ENCODE peak calls at places on chromosomes 16 and 17, in five cellular contexts. R is SJSA1, Q is cardiac muscle cell, V is brain microvascular endothelial cell, W is uterus. X is an unnamed sample.
A peak's percentile ranks its signal among the peaks of the same experiment; 100 is the strongest.

GRCh38 chr16:46690281-46691178 is 1.1 kb downstream of the ORC6 start:
- DNase-seq in R (no peak), W (no peak), Q (peak; percentile 51), V (peak; percentile 26), X (peak; percentile 2)

GRCh38 chr17:56679148-56679766 is 85.8 kb downstream of the NOG start:
- DNase-seq in R (no peak), W (no peak), Q (peak; percentile 47), V (no peak), X (peak; percentile 69)

GRCh38 chr17:61551255-61551742 is 39.7 kb downstream of the NACA2 start:
- DNase-seq in R (no peak), Q (peak; percentile 69), W (no peak), V (no peak), X (peak; percentile 31)

GRCh38 chr17:61200349-61200735 is 199.3 kb upstream of the TBX2 start:
- DNase-seq in R (no peak), Q (no peak), W (no peak), V (peak; percentile 62), X (no peak)

GRCh38 chr17:49209061-49209571 is 1.3 kb downstream of the GNGT2 start:
- DNase-seq in R (no peak), V (no peak), W (no peak), Q (no peak), X (no peak)

GRCh38 chr16:66439051-66439730 is 12.1 kb downstream of the BEAN1 start:
- DNase-seq in W (no peak), Q (no peak), V (no peak), R (no peak), X (no peak)

GRCh38 chr17:28204751-28205150 is 114.2 kb upstream of the TMEM97 start:
- DNase-seq in Q (no peak), R (peak; percentile 52), W (no peak), V (no peak), X (no peak)

GRCh38 chr17:41799366-41799765 is 12.4 kb downstream of the P3H4 start:
- DNase-seq in R (no peak), Q (no peak), W (no peak), V (no peak), X (no peak)

GRCh38 chr17:69728816-69729215 is 314.3 kb downstream of the MAP2K6 start:
- DNase-seq in Q (no peak), W (no peak), R (no peak), V (no peak), X (no peak)

GRCh38 chr17:60545465-60546191 is 19.6 kb upstream of the APPBP2 start:
- DNase-seq in W (no peak), V (no peak), Q (no peak), R (no peak), X (no peak)

GRCh38 chr16:1745181-1745899 is 26.0 kb downstream of the NME3 start:
- DNase-seq in Q (peak; percentile 62), W (no peak), V (peak; percentile 55), R (peak; percentile 94), X (no peak)

GRCh38 chr17:31261596-31261995 is 35.4 kb downstream of the OMG start:
- DNase-seq in R (no peak), W (no peak), V (no peak), Q (no peak), X (no peak)

GRCh38 chr17:73013299-73013698 is 79.2 kb downstream of the SLC39A11 start:
- DNase-seq in W (no peak), Q (no peak), R (no peak), V (no peak), X (no peak)

GRCh38 chr16:14350626-14351025 is 279.4 kb downstream of the PARN start:
- DNase-seq in V (no peak), R (no peak), Q (no peak), W (no peak), X (no peak)
- H3K4me3 ChIP-seq in V (no peak overlapping the region), R (no peak overlapping the region), Q (no peak overlapping the region), W (no peak overlapping the region), X (no peak overlapping the region)

GRCh38 chr17:68622423-68622822 is 21.3 kb upstream of the FAM20A start:
- DNase-seq in V (no peak), W (no peak), Q (no peak), R (no peak), X (no peak)

GRCh38 chr17:68623811-68624210 is 22.6 kb upstream of the FAM20A start:
- DNase-seq in Q (no peak), V (no peak), W (no peak), R (no peak), X (no peak)

GRCh38 chr17:68624381-68624780 is 23.2 kb upstream of the FAM20A start:
- DNase-seq in R (no peak), Q (no peak), V (no peak), W (no peak), X (no peak)

GRCh38 chr17:68627956-68628355 is 26.8 kb upstream of the FAM20A start:
- DNase-seq in R (no peak), W (peak; percentile 44), Q (peak; percentile 24), V (no peak), X (no peak)
- H3K27ac ChIP-seq in R (no peak overlapping the region), W (peak overlapping the region; percentile 90), Q (peak overlapping the region; percentile 73), V (no peak overlapping the region), X (no peak overlapping the region)

DNA sequence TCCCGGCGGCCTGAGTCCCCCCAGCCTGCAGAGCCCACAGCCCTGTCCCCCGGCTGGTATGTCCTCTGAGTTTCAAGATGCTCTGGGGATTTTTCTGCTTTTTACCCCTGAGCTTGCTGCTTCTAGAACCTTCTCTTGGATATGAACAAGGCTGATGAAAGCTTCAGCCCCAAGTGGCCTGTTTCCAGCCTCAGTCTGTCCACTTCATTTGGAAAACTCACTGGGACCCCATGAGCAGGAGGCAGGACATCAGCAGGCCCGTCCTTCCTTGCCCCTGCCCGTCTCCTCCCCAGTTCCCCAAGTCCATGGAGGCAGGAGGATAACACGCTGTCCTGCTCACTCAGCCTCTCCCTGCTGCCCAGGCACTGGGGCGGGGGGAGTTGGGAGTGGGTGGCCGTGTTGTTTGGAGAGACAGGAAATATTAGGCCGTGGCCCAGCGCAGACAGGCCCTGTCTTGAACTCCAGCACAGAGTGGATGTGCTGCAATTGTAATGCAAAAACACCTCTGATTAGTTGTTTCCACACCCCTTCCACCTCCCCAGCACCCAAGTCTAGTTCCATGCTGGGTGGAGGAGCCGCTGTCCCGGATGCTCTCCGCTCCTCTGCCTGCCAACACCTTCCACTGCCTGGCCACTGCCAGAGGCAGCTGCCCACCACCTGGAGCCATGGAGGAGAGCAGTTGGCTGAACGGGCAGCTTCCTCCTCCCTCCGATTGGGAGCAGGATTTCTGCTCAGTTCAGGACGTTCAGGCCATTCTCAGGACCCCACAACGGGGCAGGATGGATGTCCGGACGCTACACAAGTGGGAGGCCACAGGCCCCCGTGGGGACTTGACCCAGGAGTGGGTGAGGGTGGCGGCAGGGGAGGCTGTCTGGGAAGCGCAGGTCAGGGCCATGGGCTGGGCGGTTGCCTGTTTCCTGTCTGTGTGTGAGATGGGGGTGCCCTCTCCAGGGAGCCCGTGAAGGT is 216.9 kb upstream of the GSE1 start:
- DNase-seq in W (no peak), Q (peak; percentile 48), V (peak; percentile 48), R (peak; percentile 43), X (no peak)
- H3K4me3 ChIP-seq in W (no peak overlapping the region), Q (no peak overlapping the region), V (peak overlapping the region; percentile 17), R (no peak overlapping the region), X (no peak overlapping the region)

DNA sequence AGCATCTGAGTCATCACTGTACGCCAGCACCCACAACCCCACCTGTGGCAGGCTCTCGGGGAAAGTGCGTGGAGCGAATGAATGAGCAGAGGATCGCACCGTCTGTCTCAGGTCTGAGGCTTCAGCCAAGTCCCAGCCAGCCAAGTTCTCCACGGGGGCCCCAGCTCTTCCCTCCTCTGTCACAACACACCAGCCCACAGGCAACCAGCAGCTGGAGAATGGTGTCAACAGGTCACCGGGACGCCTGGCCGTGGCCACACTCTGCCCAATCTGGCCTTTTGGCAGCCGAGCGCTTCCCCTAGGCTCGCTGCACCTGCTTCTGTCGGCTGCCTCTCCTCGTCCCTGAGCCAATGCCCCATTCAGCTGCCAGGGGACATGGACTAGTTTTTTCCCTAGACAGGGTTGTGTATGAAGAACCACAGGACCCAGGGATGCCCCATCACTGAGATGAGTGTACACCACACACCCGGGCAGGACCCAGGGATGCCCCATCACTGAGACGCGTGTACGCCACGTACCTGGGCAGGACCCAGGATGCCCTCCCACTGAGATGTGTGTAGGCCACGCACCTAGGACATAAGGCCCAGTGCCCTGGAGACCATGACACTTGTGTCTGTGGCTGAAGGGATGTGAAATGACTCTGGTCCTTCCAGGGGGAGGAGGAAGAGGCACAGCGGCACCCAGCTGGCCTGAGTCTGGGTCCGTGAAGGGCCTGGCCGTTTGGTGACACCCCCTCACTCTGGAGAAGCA is 52.8 kb downstream of the ABR start:
- DNase-seq in R (no peak), Q (no peak), V (no peak), W (no peak), X (no peak)
- H3K27ac ChIP-seq in R (no peak overlapping the region), Q (no peak overlapping the region), V (no peak overlapping the region), W (no peak overlapping the region), X (no peak overlapping the region)

GRCh38 chr16:62224810-62225209 is 188.6 kb upstream of the CDH8 start:
- DNase-seq in W (no peak), Q (no peak), V (no peak), R (no peak), X (no peak)

DNA sequence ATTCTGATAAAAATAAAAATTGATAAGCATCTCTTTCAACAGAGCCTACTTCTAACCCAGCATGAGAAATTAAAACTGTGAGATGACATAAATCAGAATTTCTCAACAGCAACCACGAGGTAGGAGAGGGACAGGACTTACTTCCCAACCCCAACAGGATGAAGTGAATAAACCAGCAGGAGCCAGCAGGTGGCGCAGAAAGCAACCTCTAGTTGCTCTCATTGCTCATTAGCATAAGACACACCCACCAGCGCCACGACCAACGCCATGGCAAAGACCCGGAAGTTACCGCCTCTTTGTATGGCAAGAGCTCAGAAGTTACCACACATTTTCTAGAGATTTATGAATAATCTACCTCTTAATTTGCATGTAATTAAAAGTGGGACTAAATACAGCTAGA is 189.4 kb upstream of the CDH8 start:
- DNase-seq in W (no peak), Q (peak; percentile 3), R (peak; percentile 50), V (peak; percentile 7), X (peak; percentile 78)
- H3K4me3 ChIP-seq in W (no peak overlapping the region), Q (no peak overlapping the region), R (no peak overlapping the region), V (no peak overlapping the region), X (no peak overlapping the region)